ENCODE peak calls at places on chromosomes 1 and 21, in seven cellular contexts. B, A, Q, X, H, K and U are unnamed samples.

GRCh38 chr1:185559684-185560310 is 174.4 kb upstream of the HMCN1 start:
- DNase-seq in K (peak; percentile 29), X (no peak), Q (peak; percentile 35), H (peak; percentile 25), A (no peak), B (peak; percentile 2), U (no peak)

GRCh38 chr1:43878440-43878839 is 55.2 kb upstream of the ARTN start:
- DNase-seq in B (no peak), Q (no peak), H (no peak), A (no peak), X (no peak), K (no peak), U (no peak)

GRCh38 chr21:28136687-28137086 is 856.0 kb downstream of the LTN1 start:
- DNase-seq in X (no peak), H (no peak), Q (no peak), K (no peak), B (no peak), A (no peak), U (no peak)

GRCh38 chr1:38129473-38129872 is 82.9 kb upstream of the POU3F1 start:
- DNase-seq in A (no peak), Q (no peak), X (no peak), B (no peak), K (no peak), H (no peak), U (no peak)

GRCh38 chr1:117678246-117678977 is 72.6 kb downstream of the TENT5C start:
- DNase-seq in Q (no peak), K (no peak), H (no peak), B (no peak), A (no peak), X (no peak), U (no peak)

GRCh38 chr1:202831906-202832305 is 21.2 kb downstream of the PCAT6 start:
- DNase-seq in B (no peak), K (no peak), H (no peak), Q (no peak), A (no peak), X (no peak), U (no peak)

GRCh38 chr1:67664048-67664447 is 21.0 kb upstream of the GADD45A start:
- DNase-seq in K (no peak), B (no peak), Q (no peak), A (no peak), X (no peak), H (no peak), U (no peak)

GRCh38 chr21:26835027-26835713 is 10.0 kb downstream of the ADAMTS1 start:
- DNase-seq in Q (no peak), A (no peak), H (no peak), K (no peak), X (no peak), B (no peak), U (no peak)